ENCODE peak calls at places on chromosomes 12 and 14, in six cellular contexts. L is amniotic stem cell; R is AML-193; A is NCI-H1417 treated with DMSO at 0.1 percent for 48 hours; S is GM23248; M is effector CD4-positive, alpha-beta T cell. J is an unnamed sample.

GRCh38 chr14:85590784-85591183 is 60.8 kb downstream of the FLRT2 start:
- DNase-seq in L (no peak), R (no peak), A (no peak), M (no peak), S (peak; percentile 62), J (no peak)

GRCh38 chr12:65881965-65882413 is 57.7 kb downstream of the HMGA2 start:
- DNase-seq in L (no peak), S (peak; percentile 81), A (no peak), R (no peak), M (no peak), J (no peak)

GRCh38 chr12:31506907-31507306 is 84.0 kb downstream of the DENND5B start:
- DNase-seq in S (peak; percentile 27), R (no peak), L (no peak), A (no peak), M (no peak), J (no peak)

GRCh38 chr12:11651785-11652184 is 2.3 kb downstream of the ETV6 start:
- DNase-seq in R (no peak), A (no peak), S (peak; percentile 37), M (no peak), L (no peak), J (no peak)

GRCh38 chr12:113244015-113244983 is 23.0 kb downstream of the TPCN1 start:
- DNase-seq in M (no peak), R (no peak), S (no peak), A (no peak), L (no peak), J (no peak)

GRCh38 chr12:120236124-120236398 is 29.5 kb downstream of the PXN start:
- DNase-seq in S (peak; percentile 54), A (no peak), M (no peak), R (no peak), L (no peak), J (no peak)

GRCh38 chr14:67582061-67582460 is 18.0 kb downstream of the PIGH start:
- DNase-seq in L (no peak), A (no peak), S (no peak), R (no peak), M (no peak), J (no peak)

GRCh38 chr14:73142216-73142615 is 5.9 kb downstream of the PSEN1 start:
- DNase-seq in L (no peak), M (no peak), R (no peak), A (no peak), S (no peak), J (no peak)

GRCh38 chr12:120830052-120830940 is 73.9 kb downstream of the SPPL3 start:
- DNase-seq in S (peak; percentile 18), M (no peak), R (no peak), L (no peak), A (no peak), J (no peak)

J was measured in KG1.